ENCODE peak calls at places on chromosomes 7 and 10, in five cellular contexts. F is breast epithelium, D is keratinocyte, M is adrenal gland, P is psoas muscle. Q is an unnamed sample. For H3K4me1, the result is how much of the 10 kb centered on the place peaks cover.

GRCh38 chr10:68047554-68048327 is 27.3 kb downstream of the HERC4 start:
- DNase-seq in D (no peak), F (no peak), M (no peak), P (no peak), Q (no peak)

GRCh38 chr10:93334181-93334580 is 148.0 kb downstream of the MYOF start:
- DNase-seq in D (no peak), F (no peak), P (no peak), M (no peak), Q (no peak)

GRCh38 chr7:67056683-67057082 is 60.0 kb downstream of the TYW1 start:
- DNase-seq in D (no peak), P (no peak), F (no peak), M (no peak), Q (no peak)

GRCh38 chr7:103079836-103080235 is 4.9 kb downstream of the ARMC10 start:
- DNase-seq in P (no peak), M (no peak), F (no peak), D (no peak), Q (no peak)

GRCh38 chr10:56623064-56623463 is 262.0 kb upstream of the ZWINT start:
- DNase-seq in P (no peak), F (no peak), M (no peak), D (no peak), Q (no peak)

GRCh38 chr10:61841338-61841875 is 60.1 kb upstream of the ARID5B start:
- DNase-seq in D (no peak), F (no peak), M (no peak), P (no peak), Q (no peak)

GRCh38 chr10:103676058-103676785 is 179.2 kb downstream of the SH3PXD2A start:
- DNase-seq in D (peak), P (peak), F (no peak), M (no peak), Q (no peak)

GRCh38 chr10:18501198-18501597 is 150.2 kb downstream of the NSUN6 start:
- DNase-seq in P (no peak), D (no peak), F (no peak), M (no peak), Q (no peak)

GRCh38 chr7:96344236-96344635 is 22.3 kb upstream of the SLC25A13 start:
- DNase-seq in F (no peak), D (no peak), M (no peak), P (no peak), Q (no peak)

GRCh38 chr7:80775972-80776371 is 137.5 kb downstream of the CD36 start:
- DNase-seq in M (no peak), D (no peak), F (no peak), P (no peak), Q (no peak)

GRCh38 chr10:133388973-133389818 is 4.8 kb upstream of the MTG1 start:
- DNase-seq in P (no peak), D (no peak), F (no peak), M (no peak), Q (no peak)

GRCh38 chr10:24465899-24466615 is 257.1 kb downstream of the KIAA1217 start:
- DNase-seq in M (peak), P (no peak), D (no peak), F (no peak), Q (no peak)

GRCh38 chr7:155296006-155296787 is 1.5 kb upstream of the INSIG1 start:
- DNase-seq in D (no peak), P (no peak), F (no peak), M (no peak), Q (no peak)

GRCh38 chr10:116540814-116541213 is 4.9 kb upstream of the PNLIP start:
- DNase-seq in D (no peak), M (no peak), P (no peak), F (no peak), Q (no peak)

GRCh38 chr7:118974836-118975235 is 750.3 kb downstream of the ANKRD7 start:
- DNase-seq in M (no peak), F (no peak), D (no peak), P (no peak), Q (no peak)

GRCh38 chr10:43225787-43226153 is 41.1 kb downstream of the RASGEF1A start:
- DNase-seq in M (peak), P (no peak), F (peak), D (no peak), Q (peak)

GRCh38 chr7:112296416-112296815 is 89.9 kb downstream of the ZNF277 start:
- DNase-seq in D (no peak), P (no peak), M (no peak), F (no peak), Q (no peak)

GRCh38 chr10:104380336-104380735 is 26.7 kb downstream of the CFAP58 start:
- DNase-seq in M (no peak), P (no peak), D (no peak), F (no peak), Q (no peak)

GRCh38 chr10:122373713-122374112 is 795 bp upstream of the PLEKHA1 start:
- DNase-seq in F (no peak), P (no peak), M (no peak), D (no peak), Q (no peak)

GRCh38 chr7:39923086-39923485 is 27.0 kb upstream of the CDK13 start:
- DNase-seq in F (no peak), M (no peak), D (no peak), P (no peak), Q (no peak)

GRCh38 chr10:113069595-113069994 is 119.5 kb downstream of the TCF7L2 start:
- DNase-seq in D (no peak), F (no peak), M (no peak), P (no peak), Q (no peak)

GRCh38 chr10:98921381-98921780 is 314.3 kb downstream of the HPSE2 start:
- DNase-seq in F (no peak), M (no peak), D (no peak), P (no peak), Q (no peak)

GRCh38 chr10:16787361-16787791 is 29.8 kb downstream of the RSU1 start:
- DNase-seq in F (no peak), D (no peak), P (no peak), M (no peak), Q (no peak)

GRCh38 chr10:130188195-130189175 is 52.3 kb downstream of the GLRX3 start:
- DNase-seq in P (no peak), M (no peak), D (no peak), F (no peak), Q (no peak)

GRCh38 chr7:2824678-2825461 is 19.2 kb downstream of the GNA12 start:
- DNase-seq in F (no peak), P (no peak), D (no peak), M (no peak), Q (no peak)

GRCh38 chr7:106063692-106064091 is 48.4 kb downstream of the SYPL1 start:
- DNase-seq in M (no peak), P (no peak), F (no peak), D (no peak), Q (no peak)

GRCh38 chr10:119270893-119271361 is 63.6 kb downstream of the GRK5 start:
- DNase-seq in F (peak), D (no peak), P (peak), M (peak), Q (no peak)

GRCh38 chr10:3045471-3046209 is 21.7 kb upstream of the PFKP start:
- DNase-seq in F (no peak), M (peak), P (peak), D (no peak), Q (no peak)

GRCh38 chr7:29956477-29956836 is 33.1 kb downstream of the SCRN1 start:
- DNase-seq in P (no peak), F (no peak), M (no peak), D (no peak), Q (no peak)

GRCh38 chr10:97851341-97852001 is 1.8 kb downstream of the GOLGA7B start:
- DNase-seq in P (no peak), F (no peak), M (no peak), D (no peak), Q (no peak)

GRCh38 chr7:74271742-74272141 is 17.5 kb upstream of the CLIP2 start:
- DNase-seq in D (no peak), M (no peak), F (no peak), P (no peak), Q (no peak)

GRCh38 chr7:115037128-115037802 is 115.4 kb downstream of the MDFIC start:
- DNase-seq in P (no peak), M (no peak), D (no peak), F (no peak), Q (no peak)

GRCh38 chr10:120480848-120481247 is 23.8 kb downstream of the PLPP4 start:
- DNase-seq in M (no peak), F (no peak), D (no peak), P (no peak), Q (no peak)

GRCh38 chr7:1669486-1669951 is 558 bp upstream of the ELFN1 start:
- DNase-seq in F (peak), D (no peak), P (peak), M (no peak), Q (no peak)

GRCh38 chr7:24477807-24478655 is 95.2 kb upstream of the PALS2 start:
- DNase-seq in M (no peak), F (no peak), P (no peak), D (no peak), Q (no peak)

GRCh38 chr10:26946103-26946907 is 85.5 kb upstream of the ABI1 start:
- DNase-seq in M (no peak), D (peak), P (no peak), F (no peak), Q (peak)

GRCh38 chr10:24440817-24441790 is 232.2 kb downstream of the KIAA1217 start:
- DNase-seq in D (no peak), P (no peak), M (no peak), F (no peak), Q (no peak)

GRCh38 chr7:142637240-142637639 is 112.0 kb upstream of the PRSS1 start:
- DNase-seq in M (no peak), F (no peak), P (no peak), D (no peak), Q (no peak)
- TF ChIP-seq CTCF in M (no peak), F (no peak), P (no peak), D (no peak), Q (no peak)

DNA sequence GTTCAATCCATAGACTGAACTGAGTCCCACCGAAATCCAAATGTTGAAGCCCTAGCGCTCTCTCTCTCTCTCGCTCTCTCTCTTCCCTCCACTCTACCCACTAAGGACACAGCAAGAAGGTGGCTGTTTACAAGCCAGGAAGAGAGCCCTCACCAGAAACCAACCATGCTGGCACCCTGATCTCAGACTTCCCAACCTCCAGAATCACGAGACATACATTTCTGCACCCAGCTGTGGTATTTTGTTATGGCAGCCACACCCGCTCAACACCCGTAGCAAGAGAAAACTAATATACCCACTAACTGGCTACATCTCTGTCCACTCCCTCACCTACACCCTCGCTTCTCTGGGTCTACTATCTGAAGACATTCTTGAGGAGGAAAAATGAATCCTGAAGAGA is 54.9 kb downstream of the CREB3L2 start:
- DNase-seq in F (no peak), M (no peak), D (no peak), P (no peak), Q (no peak)
- H3K4me1 ChIP-seq in F (under half), M (under half), D (under half), P (under half), Q (under half)

GRCh38 chr10:15072358-15072757 is 16.2 kb downstream of the ACBD7 start:
- DNase-seq in D (no peak), P (no peak), F (no peak), M (no peak), Q (no peak)

GRCh38 chr10:15068802-15069201 is 19.8 kb downstream of the ACBD7 start:
- DNase-seq in F (no peak), M (no peak), P (no peak), D (no peak), Q (no peak)

GRCh38 chr10:15067154-15067553 is 21.4 kb downstream of the ACBD7 start:
- DNase-seq in P (no peak), F (no peak), D (no peak), M (no peak), Q (no peak)

GRCh38 chr10:15069230-15069629 is 19.3 kb downstream of the ACBD7 start:
- DNase-seq in F (no peak), P (no peak), D (no peak), M (no peak), Q (no peak)
- TF ChIP-seq CTCF in F (no peak), P (no peak), D (no peak), M (no peak), Q (no peak)

GRCh38 chr10:60466267-60467201 is 76.9 kb upstream of the ANK3 start:
- DNase-seq in D (no peak), F (no peak), M (no peak), P (no peak), Q (no peak)

GRCh38 chr10:60463726-60464125 is 74.1 kb upstream of the ANK3 start:
- DNase-seq in P (no peak), D (no peak), M (no peak), F (no peak), Q (no peak)

GRCh38 chr10:60464659-60465058 is 75.0 kb upstream of the ANK3 start:
- DNase-seq in D (no peak), F (no peak), M (no peak), P (no peak), Q (no peak)

GRCh38 chr10:60467202-60467546 is 77.5 kb upstream of the ANK3 start:
- DNase-seq in F (no peak), M (no peak), D (no peak), P (no peak), Q (no peak)

DNA sequence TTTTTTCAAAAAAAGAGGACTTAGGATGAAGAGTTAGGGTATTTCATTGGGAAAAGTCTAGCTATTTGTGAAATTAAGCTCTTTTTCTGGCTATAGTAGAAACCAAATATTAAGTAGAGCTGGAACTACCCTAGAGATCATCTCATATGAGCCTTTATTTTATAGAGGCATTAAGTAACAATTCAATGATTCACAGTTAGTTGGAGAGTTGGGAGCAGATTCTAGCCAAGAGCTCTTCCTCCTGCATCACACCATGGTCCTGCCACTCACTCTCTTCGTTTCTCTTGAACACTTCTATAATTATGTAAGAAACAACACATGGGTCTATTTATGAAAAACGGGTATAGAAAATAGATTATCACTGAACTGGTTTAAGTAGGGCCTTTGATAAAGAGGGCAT is 76.1 kb upstream of the ANK3 start:
- DNase-seq in F (no peak), M (no peak), P (no peak), D (no peak), Q (no peak)
- H3K4me1 ChIP-seq in F (under half), M (under half), P (under half), D (under half), Q (under half)

GRCh38 chr7:35241884-35242283 is 12.0 kb downstream of the TBX20 start:
- DNase-seq in P (no peak), M (no peak), D (no peak), F (no peak), Q (no peak)
- TF ChIP-seq CTCF in P (peak), M (no peak), D (no peak), F (no peak), Q (peak)

GRCh38 chr10:71739368-71739900 is 19.9 kb upstream of the C10orf105 start:
- DNase-seq in D (no peak), P (no peak), F (no peak), M (no peak), Q (no peak)
- H3K4me1 ChIP-seq in D (under half), P (under half), F (under half), M (under half), Q (under half)

GRCh38 chr7:129373651-129374428 is 60.4 kb upstream of the STRIP2 start:
- DNase-seq in P (no peak), D (no peak), M (no peak), F (no peak), Q (no peak)

GRCh38 chr7:129368389-129368986 is 65.7 kb upstream of the STRIP2 start:
- DNase-seq in M (no peak), F (no peak), P (no peak), D (no peak), Q (no peak)

GRCh38 chr7:129367349-129367699 is 66.9 kb upstream of the STRIP2 start:
- DNase-seq in D (no peak), P (no peak), F (no peak), M (no peak), Q (no peak)

GRCh38 chr7:129367700-129368388 is 66.4 kb upstream of the STRIP2 start:
- DNase-seq in F (peak), M (peak), P (peak), D (peak), Q (peak)

GRCh38 chr7:129370812-129371211 is 63.4 kb upstream of the STRIP2 start:
- DNase-seq in P (no peak), D (no peak), F (no peak), M (no peak), Q (no peak)
- TF ChIP-seq CTCF in P (no peak), D (no peak), F (no peak), M (no peak), Q (no peak)